ENCODE peak calls at places on chromosomes 4 and X, in six cellular contexts. P, F, I, R, D and V are unnamed samples.

GRCh38 chr4:58749206-58749605 is 1639.0 kb upstream of the IGFBP7 start:
- DNase-seq in P (no peak), F (no peak), I (no peak), R (peak), D (no peak), V (no peak)

GRCh38 chr4:94559351-94559806 is 107.6 kb downstream of the PDLIM5 start:
- DNase-seq in P (no peak), F (peak), I (peak), R (no peak), D (no peak), V (no peak)

GRCh38 chr4:6472387-6473263 is at the start of gene PPP2R2C:
- DNase-seq in P (no peak), F (no peak), I (no peak), R (no peak), D (no peak), V (no peak)

GRCh38 chr4:80336582-80336981 is 1.1 kb downstream of the CFAP299 start:
- DNase-seq in P (no peak), F (peak), I (no peak), R (peak), D (no peak), V (no peak)

GRCh38 chrX:1452497-1453389 is at the start of gene ASMTL:
- DNase-seq in P (peak), F (peak), I (peak), R (peak), D (no peak), V (peak)

GRCh38 chrX:54675762-54676161 is 122.3 kb downstream of the ITIH6 start:
- DNase-seq in P (no peak), F (no peak), I (no peak), R (no peak), D (no peak), V (no peak)

GRCh38 chrX:36214924-36215323 is 295.4 kb downstream of the CFAP47 start:
- DNase-seq in P (no peak), F (no peak), I (no peak), R (no peak), D (no peak), V (no peak)

GRCh38 chr4:111985386-111985890 is 159.8 kb upstream of the FAM241A start:
- DNase-seq in P (no peak), F (no peak), I (no peak), R (no peak), D (no peak), V (no peak)